ENCODE peak calls at places on chromosomes 11 and 22, in five cellular contexts. C, Y, G, K and V are unnamed samples.
A peak's percentile ranks its signal among the peaks of the same experiment; 100 is the strongest.

GRCh38 chr11:70324354-70325115 is 54.0 kb downstream of the PPFIA1 start:
- DNase-seq in Y (no peak), C (no peak), G (no peak), K (no peak), V (no peak)

GRCh38 chr11:2804701-2805387 is 80.7 kb downstream of the CDKN1C start:
- DNase-seq in C (no peak), G (peak; percentile 51), K (peak; percentile 40), Y (no peak), V (no peak)

GRCh38 chr11:93784935-93785360 is 866 bp downstream of the MED17 start:
- DNase-seq in K (no peak), G (no peak), Y (peak; percentile 10), C (no peak), V (no peak)

GRCh38 chr11:7977251-7977917 is 9.8 kb upstream of the EIF3F start:
- DNase-seq in Y (no peak), K (no peak), C (no peak), G (no peak), V (peak; percentile 86)

GRCh38 chr11:4393209-4394196 is at the start of gene TRIM21:
- DNase-seq in Y (peak; percentile 83), C (peak; percentile 73), K (peak; percentile 84), G (peak; percentile 88), V (peak; percentile 89)

GRCh38 chr11:61392991-61393595 is 706 bp downstream of the TMEM216 start:
- DNase-seq in K (no peak), C (no peak), G (no peak), Y (no peak), V (no peak)

GRCh38 chr11:129695543-129696308 is 119.9 kb upstream of the TMEM45B start:
- DNase-seq in K (peak; percentile 23), Y (peak; percentile 56), C (peak; percentile 43), G (peak; percentile 83), V (peak; percentile 6)

GRCh38 chr22:47878460-47878859 is 1116.0 kb downstream of the TBC1D22A start:
- DNase-seq in G (no peak), K (no peak), Y (no peak), C (no peak), V (no peak)

GRCh38 chr22:17706451-17706900 is 67.8 kb downstream of the BID start:
- DNase-seq in G (no peak), Y (peak; percentile 77), K (peak; percentile 27), C (no peak), V (peak; percentile 89)

GRCh38 chr22:49348631-49349030 is 479.0 kb downstream of the BRD1 start:
- DNase-seq in K (no peak), G (peak; percentile 46), C (no peak), Y (no peak), V (no peak)